ENCODE peak calls at places on chromosomes 7 and 10, in ten cellular contexts. Z is cardiac fibroblast; B is Right ventricle myocardium inferior; I is hepatocyte; L is NCI-H2081; O is occipital lobe; Y is LoVo; Q is amygdala; T is CD8-positive, alpha-beta T cell; R is mesenteric fat pad. P is an unnamed sample.
A peak's percentile ranks its signal among the peaks of the same experiment; 100 is the strongest.

GRCh38 chr10:80541144-80541750 is 3.5 kb downstream of the SH2D4B start:
- DNase-seq in T (no peak), I (no peak), L (no peak), Y (no peak), B (no peak), R (peak; percentile 71), Q (no peak), Z (no peak), O (no peak), P (no peak)

GRCh38 chr7:4745971-4746919 is 29.2 kb upstream of the AP5Z1 start:
- DNase-seq in I (peak; percentile 64), Y (peak; percentile 44), L (no peak), T (peak; percentile 35), O (no peak), Z (peak; percentile 87), Q (no peak), R (no peak), B (no peak), P (peak; percentile 59)

GRCh38 chr7:104444019-104444418 is 115.6 kb downstream of the LHFPL3 start:
- DNase-seq in I (no peak), Z (no peak), Y (no peak), B (no peak), R (no peak), O (no peak), L (peak; percentile 9), Q (no peak), T (no peak), P (no peak)

GRCh38 chr10:127619550-127619949 is 70.4 kb downstream of the NPS start:
- DNase-seq in Y (no peak), R (no peak), L (peak; percentile 81), T (no peak), O (peak; percentile 75), B (no peak), I (no peak), Q (peak; percentile 60), Z (no peak), P (no peak)

GRCh38 chr10:96311180-96311697 is 7.0 kb downstream of the DNTT start:
- DNase-seq in R (no peak), Y (no peak), T (no peak), O (no peak), Q (no peak), L (no peak), Z (no peak), I (no peak), B (no peak), P (no peak)

GRCh38 chr7:46139079-46139478 is 218.0 kb upstream of the IGFBP3 start:
- DNase-seq in Q (no peak), B (no peak), I (peak; percentile 37), T (no peak), Z (peak; percentile 89), O (no peak), L (no peak), Y (no peak), R (no peak), P (no peak)

GRCh38 chr7:44477955-44478354 is 12.5 kb downstream of the NUDCD3 start:
- DNase-seq in I (no peak), O (no peak), R (no peak), B (no peak), Z (no peak), T (no peak), L (no peak), Q (no peak), Y (no peak), P (no peak)

GRCh38 chr10:65779985-65780384 is 1145.9 kb upstream of the LRRTM3 start:
- DNase-seq in B (no peak), Z (no peak), Q (no peak), O (no peak), L (no peak), I (no peak), R (no peak), T (no peak), Y (no peak), P (no peak)

GRCh38 chr7:522071-522937 is 2.7 kb upstream of the PDGFA start:
- DNase-seq in O (peak; percentile 16), B (no peak), Q (no peak), Y (peak; percentile 66), T (no peak), I (peak; percentile 81), Z (peak; percentile 40), L (peak; percentile 51), R (no peak), P (peak; percentile 65)

GRCh38 chr10:121792198-121792597 is 135.6 kb downstream of the ATE1 start:
- DNase-seq in R (no peak), Z (peak; percentile 69), O (no peak), T (no peak), Q (no peak), L (no peak), Y (no peak), B (no peak), I (no peak), P (no peak)

GRCh38 chr7:72080865-72081264 is 331.3 kb downstream of the CALN1 start:
- DNase-seq in T (no peak), R (no peak), L (no peak), Q (no peak), O (no peak), Y (no peak), I (no peak), B (no peak), Z (no peak), P (no peak)

GRCh38 chr10:126165865-126166264 is 222.4 kb downstream of the ADAM12 start:
- DNase-seq in I (no peak), Q (no peak), O (no peak), Y (no peak), R (no peak), T (no peak), B (no peak), L (no peak), Z (no peak), P (no peak)

GRCh38 chr10:63166742-63167258 is 33.7 kb downstream of the NRBF2 start:
- DNase-seq in Q (no peak), R (no peak), Y (peak; percentile 62), T (no peak), B (no peak), L (peak; percentile 60), O (no peak), I (peak; percentile 81), Z (peak; percentile 92), P (no peak)

GRCh38 chr7:42742321-42742720 is 169.5 kb downstream of the C7orf25 start:
- DNase-seq in R (no peak), Q (no peak), B (no peak), Z (no peak), I (no peak), L (no peak), Y (no peak), T (no peak), O (no peak), P (no peak)

GRCh38 chr7:100472854-100473499 is 6.0 kb downstream of the TSC22D4 start:
- DNase-seq in Z (peak; percentile 89), Y (peak; percentile 39), B (no peak), O (no peak), Q (no peak), T (no peak), I (no peak), R (no peak), L (no peak), P (no peak)

GRCh38 chr7:139972000-139972399 is 90.8 kb downstream of the PARP12 start:
- DNase-seq in T (no peak), Z (no peak), B (no peak), Y (no peak), R (peak; percentile 22), Q (no peak), I (no peak), O (no peak), L (peak; percentile 57), P (no peak)

GRCh38 chr10:31622993-31623392 is 304.0 kb downstream of the ZEB1 start:
- DNase-seq in T (no peak), B (no peak), R (no peak), L (no peak), I (no peak), Q (no peak), Z (peak; percentile 37), Y (no peak), O (no peak), P (no peak)

GRCh38 chr7:148882668-148883232 is 1.3 kb downstream of the EZH2 start:
- DNase-seq in Z (no peak), O (no peak), R (no peak), Y (peak; percentile 8), L (peak; percentile 59), Q (no peak), T (no peak), B (no peak), I (no peak), P (no peak)

GRCh38 chr10:21661087-21661486 is 127.1 kb downstream of the MLLT10 start:
- DNase-seq in L (no peak), T (no peak), Q (no peak), B (no peak), R (no peak), O (no peak), Y (no peak), Z (no peak), I (no peak), P (no peak)

GRCh38 chr7:157903715-157904114 is 566.9 kb downstream of the DNAJB6 start:
- DNase-seq in R (peak; percentile 83), Z (no peak), L (no peak), O (peak; percentile 73), Y (no peak), Q (no peak), T (no peak), I (no peak), B (no peak), P (no peak)

GRCh38 chr7:124113040-124113439 is 80.2 kb upstream of the TMEM229A start:
- DNase-seq in Y (no peak), T (no peak), O (no peak), R (no peak), L (no peak), Z (no peak), B (no peak), I (peak; percentile 10), Q (no peak), P (no peak)

GRCh38 chr7:81684513-81685262 is 85.2 kb downstream of the HGF start:
- DNase-seq in O (peak; percentile 73), Y (peak; percentile 90), T (no peak), Z (peak; percentile 100), R (no peak), I (peak; percentile 93), B (peak; percentile 90), Q (peak; percentile 14), L (peak; percentile 83), P (peak; percentile 79)

GRCh38 chr7:66356277-66356721 is 151.2 kb downstream of the TPST1 start:
- DNase-seq in B (no peak), R (no peak), Y (no peak), Q (no peak), O (no peak), L (no peak), Z (no peak), T (no peak), I (no peak), P (peak; percentile 39)

GRCh38 chr7:51428226-51428887 is 111.7 kb upstream of the COBL start:
- DNase-seq in O (no peak), R (peak; percentile 62), T (no peak), I (peak; percentile 46), B (no peak), Z (peak; percentile 19), Y (no peak), Q (no peak), L (peak; percentile 18), P (peak; percentile 13)

GRCh38 chr7:42694894-42695553 is 216.8 kb downstream of the C7orf25 start:
- DNase-seq in Q (no peak), O (no peak), Z (peak; percentile 12), T (no peak), B (no peak), L (no peak), I (peak; percentile 56), R (no peak), Y (no peak), P (no peak)

GRCh38 chr10:109784236-109784635 is 139.1 kb downstream of the XPNPEP1 start:
- DNase-seq in O (no peak), Z (peak; percentile 4), I (no peak), T (no peak), B (no peak), Y (no peak), L (no peak), R (no peak), Q (no peak), P (no peak)

GRCh38 chr10:62377966-62378365 is 3.8 kb downstream of the ZNF365 start:
- DNase-seq in L (no peak), T (no peak), R (no peak), Y (no peak), I (no peak), Q (no peak), Z (no peak), B (no peak), O (no peak), P (no peak)

GRCh38 chr10:80165173-80165572 is 32.6 kb downstream of the PLAC9 start:
- DNase-seq in Y (no peak), R (no peak), Q (no peak), B (peak; percentile 65), I (no peak), Z (peak; percentile 49), O (no peak), T (no peak), L (no peak), P (no peak)

P was measured in transverse colon.